ENCODE peak calls at places on chromosomes 5 and 9, in four cellular contexts. E is heart right ventricle, L is ovary, W is tibial nerve. Y is an unnamed sample. For H3K4me1, the result is how much of the 10 kb centered on the place peaks cover.

GRCh38 chr5:97111004-97111403 is 31.4 kb downstream of the LIX1 start:
- DNase-seq in L (no peak), E (no peak), W (no peak), Y (peak)

GRCh38 chr5:157651623-157652376 is 438 bp downstream of the SOX30 start:
- DNase-seq in E (peak), L (peak), W (no peak), Y (no peak)

GRCh38 chr5:154478752-154479159 is 729 bp upstream of the HAND1 start:
- DNase-seq in W (no peak), L (no peak), E (no peak), Y (no peak)

GRCh38 chr9:129656795-129657390 is 8.6 kb upstream of the PRRX2 start:
- DNase-seq in L (no peak), W (no peak), E (no peak), Y (no peak)

GRCh38 chr5:1564182-1564748 is 40.5 kb upstream of the LPCAT1 start:
- DNase-seq in W (peak), E (no peak), L (no peak), Y (no peak)

GRCh38 chr9:35910613-35911488 is 1.6 kb downstream of the SPAAR start:
- DNase-seq in E (peak), W (peak), L (no peak), Y (no peak)

GRCh38 chr5:147742151-147742550 is 40.4 kb downstream of the JAKMIP2 start:
- DNase-seq in E (no peak), L (no peak), W (no peak), Y (no peak)

GRCh38 chr5:134975078-134975715 is 7.5 kb downstream of the CATSPER3 start:
- DNase-seq in L (no peak), W (no peak), E (no peak), Y (no peak)

GRCh38 chr5:140365941-140366340 is 5.9 kb downstream of the SLC4A9 start:
- DNase-seq in L (no peak), W (no peak), E (no peak), Y (no peak)

GRCh38 chr5:16712178-16712577 is 95.4 kb upstream of the RETREG1 start:
- DNase-seq in E (no peak), L (no peak), W (no peak), Y (no peak)

GRCh38 chr5:129155876-129156275 is 61.3 kb downstream of the ISOC1 start:
- DNase-seq in E (no peak), W (no peak), L (no peak), Y (no peak)

GRCh38 chr9:2012347-2012746 is 2.8 kb upstream of the SMARCA2 start:
- DNase-seq in E (no peak), W (no peak), L (no peak), Y (no peak)

GRCh38 chr9:129875181-129875611 is 39.9 kb downstream of the USP20 start:
- DNase-seq in E (no peak), L (no peak), W (no peak), Y (no peak)

GRCh38 chr9:114138537-114138936 is 16.8 kb upstream of the COL27A1 start:
- DNase-seq in W (peak), E (peak), L (no peak), Y (no peak)

GRCh38 chr9:114140401-114140800 is 14.9 kb upstream of the COL27A1 start:
- DNase-seq in E (no peak), W (no peak), L (no peak), Y (no peak)

GRCh38 chr9:114134827-114135396 is 20.4 kb upstream of the COL27A1 start:
- DNase-seq in W (no peak), L (no peak), E (peak), Y (no peak)

GRCh38 chr9:114139061-114139460 is 16.3 kb upstream of the COL27A1 start:
- DNase-seq in L (no peak), E (no peak), W (no peak), Y (no peak)

GRCh38 chr9:114137831-114138230 is 17.5 kb upstream of the COL27A1 start:
- DNase-seq in E (no peak), W (no peak), L (no peak), Y (no peak)
- H3K4me1 ChIP-seq in E (under half), W (under half), L (under half), Y (under half)

DNA sequence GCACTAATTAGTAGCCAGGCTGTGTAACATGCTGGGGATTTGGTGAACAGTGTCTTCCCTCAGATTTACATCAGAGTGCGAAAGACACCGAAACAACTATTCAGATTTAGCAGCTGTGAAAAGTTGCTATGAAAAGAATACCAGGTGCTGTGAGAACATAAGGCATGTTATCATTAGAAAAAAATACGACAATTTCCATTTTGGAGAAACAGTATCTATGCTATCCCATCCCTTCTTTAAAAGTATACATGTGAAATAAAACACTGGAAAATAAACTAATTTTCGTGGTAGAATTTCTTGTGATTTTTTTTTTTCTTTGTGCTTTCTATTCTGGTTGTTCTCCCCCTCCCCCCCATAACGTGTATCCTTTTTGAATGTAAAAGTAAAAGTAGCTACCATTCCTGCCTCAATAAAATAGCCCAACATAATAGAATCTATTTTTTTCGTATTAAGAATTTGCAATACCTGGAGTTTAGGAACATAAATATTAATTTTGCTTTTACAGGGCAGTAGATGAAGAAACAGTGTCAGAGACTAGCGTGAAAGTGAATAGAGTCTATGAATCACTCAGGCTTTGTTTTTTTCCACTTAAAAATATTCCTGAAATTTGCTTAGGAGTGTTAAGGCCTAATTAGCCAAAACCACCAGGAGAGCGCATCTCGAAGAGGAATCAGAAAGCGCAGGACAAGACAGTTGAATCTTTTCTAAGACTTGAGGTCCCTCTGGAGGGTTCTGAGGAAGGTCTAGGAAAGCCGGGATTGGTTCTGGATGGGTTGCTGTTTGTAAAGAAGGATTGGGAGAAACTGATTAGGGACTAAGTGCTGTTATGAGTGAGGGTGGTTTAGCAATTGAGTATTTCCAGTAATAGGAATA is 813 bp upstream of the SLU7 start:
- DNase-seq in L (no peak), W (no peak), E (no peak), Y (no peak)
- H3K4me1 ChIP-seq in L (under half), W (under half), E (under half), Y (half or more)

GRCh38 chr9:81673310-81673709 is 16.0 kb downstream of the TLE1 start:
- DNase-seq in W (no peak), L (no peak), E (no peak), Y (no peak)

GRCh38 chr9:81666123-81666522 is 23.2 kb downstream of the TLE1 start:
- DNase-seq in L (no peak), W (no peak), E (no peak), Y (no peak)

GRCh38 chr9:81669011-81669739 is 20.2 kb downstream of the TLE1 start:
- DNase-seq in E (no peak), W (no peak), L (no peak), Y (no peak)

GRCh38 chr9:81671880-81672280 is 17.5 kb downstream of the TLE1 start:
- DNase-seq in W (peak), L (peak), E (peak), Y (peak)
- H3K4me1 ChIP-seq in W (under half), L (under half), E (half or more), Y (half or more)

GRCh38 chr5:150156033-150156381 is 362 bp upstream of the PDGFRB start:
- DNase-seq in E (no peak), W (no peak), L (no peak), Y (no peak)
- H3K4me1 ChIP-seq in E (half or more), W (under half), L (under half), Y (half or more)

GRCh38 chr5:149174847-149175234 is 33.5 kb downstream of the ABLIM3 start:
- DNase-seq in W (no peak), L (no peak), E (no peak), Y (no peak)

GRCh38 chr5:149175346-149176113 is 34.2 kb downstream of the ABLIM3 start:
- DNase-seq in E (peak), L (no peak), W (no peak), Y (no peak)

GRCh38 chr5:149172261-149172660 is 31.0 kb downstream of the ABLIM3 start:
- DNase-seq in W (no peak), E (no peak), L (no peak), Y (no peak)

GRCh38 chr5:149170292-149170691 is 29.0 kb downstream of the ABLIM3 start:
- DNase-seq in L (no peak), E (no peak), W (no peak), Y (no peak)

GRCh38 chr5:149172709-149173505 is 31.6 kb downstream of the ABLIM3 start:
- DNase-seq in L (no peak), E (no peak), W (no peak), Y (no peak)
- H3K4me1 ChIP-seq in L (under half), E (half or more), W (under half), Y (half or more)

DNA sequence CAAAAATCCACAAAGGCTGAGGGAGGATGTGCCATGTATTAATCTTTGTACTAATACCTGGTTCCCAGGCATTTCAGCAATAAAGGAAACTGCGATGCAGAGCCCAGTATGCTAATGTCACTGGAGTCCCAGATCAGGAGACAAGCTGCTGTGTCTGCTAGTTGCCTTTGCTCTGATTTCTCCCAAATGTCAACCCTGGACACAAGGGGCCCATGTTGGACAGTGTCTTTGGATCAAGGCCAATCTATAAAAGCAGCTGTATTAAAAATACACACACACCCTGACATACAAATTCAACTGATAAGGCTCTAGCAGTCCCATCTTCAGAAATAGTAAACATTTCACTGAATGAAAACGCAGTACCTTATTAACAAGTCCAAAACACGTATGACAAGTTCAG is 19.0 kb downstream of the LHFPL2 start:
- DNase-seq in W (no peak), E (no peak), L (no peak), Y (no peak)
- H3K4me1 ChIP-seq in W (under half), E (half or more), L (under half), Y (under half)

DNA sequence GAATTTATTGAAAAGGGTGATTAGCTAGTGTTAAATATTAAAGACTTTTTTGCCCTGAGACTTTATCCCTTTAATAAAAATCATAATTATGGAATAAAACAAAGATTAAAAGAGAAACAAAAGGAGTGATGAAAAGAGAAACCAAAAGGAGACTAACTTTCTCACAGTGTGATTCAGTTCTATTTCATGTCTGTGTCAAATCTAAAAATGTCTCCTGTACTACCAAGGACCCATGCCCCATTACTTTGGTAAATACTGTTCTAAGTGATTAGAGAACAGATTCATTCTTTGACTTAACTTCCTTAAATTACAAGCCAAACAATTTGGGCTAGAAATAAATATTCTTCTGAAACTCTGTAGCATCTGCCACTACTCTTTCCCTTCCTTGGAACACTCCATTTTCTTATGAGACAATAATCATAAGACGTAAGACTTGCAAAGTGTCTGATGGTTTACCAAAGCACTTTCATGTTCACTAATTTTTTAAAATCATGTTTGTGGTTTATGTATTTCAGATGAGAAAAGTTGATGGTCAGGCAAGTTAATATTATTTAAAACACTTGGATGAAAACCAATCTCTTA is 319.0 kb downstream of the EBF1 start:
- DNase-seq in L (no peak), E (no peak), W (no peak), Y (no peak)
- H3K4me1 ChIP-seq in L (under half), E (under half), W (under half), Y (under half)

GRCh38 chr5:109407913-109408312 is 1.9 kb downstream of the PJA2 start:
- DNase-seq in W (no peak), E (no peak), L (no peak), Y (no peak)
- H3K4me1 ChIP-seq in W (under half), E (half or more), L (under half), Y (under half)